ENCODE peak calls at places on chromosomes 1 and 21, in six cellular contexts. R, N, G, B, Q and O are unnamed samples.
A peak's percentile ranks its signal among the peaks of the same experiment; 100 is the strongest.

GRCh38 chr21:45050786-45051489 is 23.4 kb upstream of the ADARB1 start:
- DNase-seq in R (peak; percentile 26), N (no peak), G (no peak), B (no peak), Q (peak; percentile 95), O (no peak)

GRCh38 chr1:204658295-204658694 is 27.2 kb downstream of the LRRN2 start:
- DNase-seq in R (no peak), N (no peak), G (no peak), B (no peak), Q (no peak), O (no peak)

GRCh38 chr1:184598403-184598802 is 156.3 kb downstream of the EDEM3 start:
- DNase-seq in R (no peak), N (no peak), G (no peak), B (no peak), Q (no peak), O (no peak)

GRCh38 chr1:94105957-94106529 is 14.9 kb downstream of the ABCA4 start:
- DNase-seq in R (no peak), N (no peak), G (no peak), B (no peak), Q (no peak), O (no peak)

GRCh38 chr1:95043141-95043980 is 29.4 kb downstream of the ALG14 start:
- DNase-seq in R (peak; percentile 90), N (peak; percentile 55), G (peak; percentile 83), B (peak; percentile 59), Q (peak; percentile 87), O (peak; percentile 92)

GRCh38 chr1:31414692-31415370 is 1.8 kb downstream of the SERINC2 start:
- DNase-seq in R (no peak), N (no peak), G (no peak), B (no peak), Q (no peak), O (no peak)

GRCh38 chr1:173202430-173203145 is 4.5 kb downstream of the TNFSF4 start:
- DNase-seq in R (no peak), N (no peak), G (no peak), B (peak; percentile 68), Q (peak; percentile 93), O (peak; percentile 64)

GRCh38 chr1:180026556-180026955 is 71.9 kb downstream of the CEP350 start:
- DNase-seq in R (no peak), N (no peak), G (no peak), B (no peak), Q (peak; percentile 23), O (no peak)

GRCh38 chr1:56803561-56804156 is 15.5 kb downstream of the FYB2 start:
- DNase-seq in R (no peak), N (no peak), G (peak; percentile 64), B (no peak), Q (no peak), O (peak; percentile 79)

GRCh38 chr1:74771913-74772515 is 39.1 kb downstream of the TYW3 start:
- DNase-seq in R (no peak), N (no peak), G (no peak), B (peak; percentile 30), Q (peak; percentile 53), O (peak; percentile 76)

GRCh38 chr21:17903029-17903806 is 84.1 kb upstream of the C21orf91 start:
- DNase-seq in R (no peak), N (no peak), G (no peak), B (no peak), Q (no peak), O (peak; percentile 19)

GRCh38 chr1:39406533-39407478 is 84.6 kb upstream of the BMP8A start:
- DNase-seq in R (no peak), N (no peak), G (no peak), B (no peak), Q (peak; percentile 51), O (peak; percentile 34)

GRCh38 chr1:218284377-218284916 is 646 bp upstream of the RRP15 start:
- DNase-seq in R (peak; percentile 60), N (no peak), G (no peak), B (no peak), Q (no peak), O (no peak)

GRCh38 chr1:225999912-226000337 is 782 bp upstream of the SDE2 start:
- DNase-seq in R (no peak), N (no peak), G (no peak), B (no peak), Q (peak; percentile 44), O (peak; percentile 50)

GRCh38 chr1:63051886-63052285 is 268.0 kb downstream of the ATG4C start:
- DNase-seq in R (no peak), N (no peak), G (no peak), B (no peak), Q (no peak), O (peak; percentile 34)

GRCh38 chr1:15972409-15972808 is 3.5 kb downstream of the ZBTB17 start:
- DNase-seq in R (no peak), N (no peak), G (no peak), B (no peak), Q (no peak), O (no peak)

GRCh38 chr1:39717809-39718208 is 20.9 kb upstream of the PPIE start:
- DNase-seq in R (no peak), N (no peak), G (no peak), B (no peak), Q (no peak), O (no peak)

GRCh38 chr1:2471587-2472001 is 4.5 kb upstream of the PLCH2 start:
- DNase-seq in R (no peak), N (no peak), G (no peak), B (no peak), Q (no peak), O (no peak)

GRCh38 chr1:203769505-203770343 is 4.7 kb downstream of the LAX1 start:
- DNase-seq in R (no peak), N (no peak), G (no peak), B (peak; percentile 69), Q (peak; percentile 38), O (peak; percentile 94)

GRCh38 chr21:16554522-16554921 is 824.7 kb downstream of the USP25 start:
- DNase-seq in R (no peak), N (no peak), G (no peak), B (no peak), Q (no peak), O (peak; percentile 25)

GRCh38 chr21:17472592-17473271 is 40.1 kb upstream of the CXADR start:
- DNase-seq in R (no peak), N (no peak), G (no peak), B (no peak), Q (no peak), O (no peak)

GRCh38 chr1:110606784-110607662 is 865 bp upstream of the KCNA2 start:
- DNase-seq in R (no peak), N (no peak), G (no peak), B (no peak), Q (no peak), O (peak; percentile 31)

GRCh38 chr1:62321438-62321837 is 2.2 kb upstream of the KANK4 start:
- DNase-seq in R (no peak), N (no peak), G (peak; percentile 72), B (peak; percentile 53), Q (peak; percentile 76), O (no peak)

GRCh38 chr1:208183977-208184901 is 59.9 kb downstream of the PLXNA2 start:
- DNase-seq in R (no peak), N (no peak), G (peak; percentile 40), B (peak; percentile 92), Q (peak; percentile 45), O (peak; percentile 31)

GRCh38 chr1:113938192-113938591 is 9.1 kb downstream of the HIPK1 start:
- DNase-seq in R (no peak), N (no peak), G (no peak), B (no peak), Q (no peak), O (no peak)

GRCh38 chr1:17857109-17857499 is 102.0 kb downstream of the ACTL8 start:
- DNase-seq in R (no peak), N (no peak), G (no peak), B (no peak), Q (no peak), O (no peak)

GRCh38 chr1:89472886-89473285 is 51.7 kb upstream of the LRRC8B start:
- DNase-seq in R (no peak), N (no peak), G (peak; percentile 21), B (no peak), Q (no peak), O (no peak)

GRCh38 chr1:63319069-63320023 is 3.0 kb upstream of the FOXD3 start:
- DNase-seq in R (peak; percentile 61), N (no peak), G (peak; percentile 61), B (no peak), Q (no peak), O (peak; percentile 42)

GRCh38 chr21:34570315-34570714 is 44.6 kb downstream of the RCAN1 start:
- DNase-seq in R (no peak), N (no peak), G (no peak), B (no peak), Q (no peak), O (no peak)

GRCh38 chr1:53061123-53061858 is 722 bp upstream of the PODN start:
- DNase-seq in R (peak; percentile 87), N (no peak), G (no peak), B (no peak), Q (no peak), O (peak; percentile 37)